ENCODE peak calls at places on chromosomes 7 and 10, in ten cellular contexts. R is fibroblast of the aortic adventitia, G is PC-3, L is astrocyte of the spinal cord, P is tibial artery, B is HCT116, X is lung, Z is BJ, S is fibroblast of pulmonary artery, T is neural progenitor cell. A is an unnamed sample.

GRCh38 chr10:33157108-33157507 is 177.4 kb downstream of the NRP1 start:
- DNase-seq in R (peak; percentile 80), G (peak; percentile 98), L (peak; percentile 63), P (no peak), B (no peak), X (no peak), Z (no peak), S (peak; percentile 86), T (no peak), A (no peak)

GRCh38 chr7:82975811-82976468 is 186.7 kb downstream of the PCLO start:
- DNase-seq in R (no peak), G (peak; percentile 11), L (no peak), P (no peak), B (no peak), X (no peak), Z (no peak), S (no peak), T (no peak), A (no peak)

GRCh38 chr10:131710142-131710861 is 190.5 kb upstream of the PPP2R2D start:
- DNase-seq in R (no peak), G (no peak), L (no peak), P (no peak), B (no peak), X (no peak), Z (no peak), S (no peak), T (no peak), A (no peak)

GRCh38 chr7:23308754-23309153 is 9.6 kb downstream of the MALSU1 start:
- DNase-seq in R (no peak), G (no peak), L (no peak), P (no peak), B (no peak), X (no peak), Z (no peak), S (no peak), T (no peak), A (no peak)

GRCh38 chr10:132411561-132412253 is 14.7 kb downstream of the PWWP2B start:
- DNase-seq in R (no peak), G (no peak), L (peak; percentile 34), P (no peak), B (no peak), X (no peak), Z (no peak), S (peak; percentile 18), T (no peak), A (peak; percentile 73)

GRCh38 chr10:22824984-22825383 is 102.9 kb upstream of the ARMC3 start:
- DNase-seq in R (peak; percentile 59), G (peak; percentile 81), L (peak; percentile 70), P (no peak), B (peak; percentile 96), X (no peak), Z (no peak), S (peak; percentile 44), T (no peak), A (no peak)

GRCh38 chr10:91887075-91887899 is 22.0 kb downstream of the FGFBP3 start:
- DNase-seq in R (peak; percentile 36), G (no peak), L (peak; percentile 51), P (peak; percentile 54), B (no peak), X (no peak), Z (no peak), S (peak; percentile 57), T (peak; percentile 96), A (no peak)

GRCh38 chr10:118496525-118496924 is 98.9 kb downstream of the PRLHR start:
- DNase-seq in R (no peak), G (no peak), L (no peak), P (no peak), B (no peak), X (no peak), Z (no peak), S (no peak), T (no peak), A (no peak)

GRCh38 chr10:102596506-102596971 is 47.7 kb upstream of the TRIM8 start:
- DNase-seq in R (peak; percentile 78), G (peak; percentile 68), L (peak; percentile 51), P (no peak), B (peak; percentile 57), X (no peak), Z (no peak), S (peak; percentile 78), T (peak; percentile 85), A (peak; percentile 76)

GRCh38 chr7:84669177-84669732 is 474.7 kb upstream of the SEMA3A start:
- DNase-seq in R (no peak), G (no peak), L (no peak), P (no peak), B (no peak), X (no peak), Z (no peak), S (peak; percentile 77), T (no peak), A (no peak)

GRCh38 chr10:103193107-103193819 is at the start of gene NT5C2:
- DNase-seq in R (peak; percentile 69), G (peak; percentile 73), L (peak; percentile 65), P (peak; percentile 66), B (peak; percentile 64), X (peak; percentile 83), Z (no peak), S (peak; percentile 74), T (peak; percentile 93), A (peak; percentile 79)

GRCh38 chr10:60842694-60843093 is 64.4 kb downstream of the CDK1 start:
- DNase-seq in R (no peak), G (no peak), L (no peak), P (no peak), B (no peak), X (no peak), Z (no peak), S (no peak), T (no peak), A (no peak)

GRCh38 chr10:132891994-132892393 is 50.4 kb downstream of the CFAP46 start:
- DNase-seq in R (peak; percentile 64), G (no peak), L (no peak), P (peak; percentile 7), B (no peak), X (no peak), Z (no peak), S (peak; percentile 46), T (no peak), A (no peak)

GRCh38 chr10:61663466-61663865 is 737 bp downstream of the CABCOCO1 start:
- DNase-seq in R (no peak), G (peak; percentile 52), L (no peak), P (no peak), B (no peak), X (no peak), Z (no peak), S (no peak), T (no peak), A (no peak)

GRCh38 chr7:90570373-90570959 is 25.7 kb upstream of the CDK14 start:
- DNase-seq in R (no peak), G (peak; percentile 18), L (no peak), P (no peak), B (no peak), X (no peak), Z (no peak), S (peak; percentile 33), T (no peak), A (no peak)

GRCh38 chr10:77185696-77186095 is 451.9 kb downstream of the KCNMA1 start:
- DNase-seq in R (no peak), G (no peak), L (no peak), P (no peak), B (no peak), X (no peak), Z (no peak), S (no peak), T (no peak), A (no peak)

GRCh38 chr7:99525713-99526440 is 21.4 kb downstream of the ZKSCAN5 start:
- DNase-seq in R (no peak), G (peak; percentile 42), L (no peak), P (no peak), B (peak; percentile 13), X (no peak), Z (no peak), S (peak; percentile 11), T (peak; percentile 17), A (peak; percentile 33)

DNA sequence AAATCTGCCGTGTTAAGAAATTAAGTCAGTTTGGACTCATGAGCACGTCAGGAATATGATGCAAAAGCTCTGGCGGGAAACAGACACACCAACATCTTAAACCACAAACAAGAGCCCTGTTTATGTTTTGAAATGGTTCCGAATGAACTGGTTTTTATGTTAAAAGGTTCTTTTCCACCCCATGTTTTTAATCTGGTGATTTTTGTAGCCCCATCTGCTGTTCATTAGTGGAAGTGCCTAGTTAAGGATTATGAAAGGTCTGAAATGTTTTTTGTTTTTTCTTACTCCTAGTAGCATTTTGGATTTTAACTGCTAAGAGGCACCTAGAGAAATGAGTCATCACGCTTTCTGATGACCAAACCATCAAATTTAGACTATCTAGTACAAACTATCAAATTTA is 404.1 kb upstream of the MKI67 start:
- DNase-seq in R (no peak), G (no peak), L (no peak), P (no peak), B (peak; percentile 15), X (no peak), Z (no peak), S (peak; percentile 3), T (no peak), A (no peak)
- TF ChIP-seq CTCF in R (peak; percentile 6), G (peak; percentile 54), L (peak; percentile 26), P (peak; percentile 29), B (peak; percentile 76), X (no peak), Z (no peak), S (peak; percentile 32), T (peak; percentile 75), A (peak; percentile 38)

GRCh38 chr7:96322373-96322695 is 436 bp upstream of the SLC25A13 start:
- DNase-seq in R (no peak), G (no peak), L (no peak), P (no peak), B (no peak), X (no peak), Z (no peak), S (no peak), T (no peak), A (no peak)
- H3K4me3 ChIP-seq in R (peak overlapping the region; percentile 81), G (peak overlapping the region; percentile 86), L (peak overlapping the region; percentile 76), P (peak overlapping the region; percentile 84), B (peak overlapping the region; percentile 77), X (peak overlapping the region; percentile 88), Z (peak overlapping the region; percentile 96), S (peak overlapping the region; percentile 82), T (peak overlapping the region; percentile 68), A (peak overlapping the region; percentile 91)

DNA sequence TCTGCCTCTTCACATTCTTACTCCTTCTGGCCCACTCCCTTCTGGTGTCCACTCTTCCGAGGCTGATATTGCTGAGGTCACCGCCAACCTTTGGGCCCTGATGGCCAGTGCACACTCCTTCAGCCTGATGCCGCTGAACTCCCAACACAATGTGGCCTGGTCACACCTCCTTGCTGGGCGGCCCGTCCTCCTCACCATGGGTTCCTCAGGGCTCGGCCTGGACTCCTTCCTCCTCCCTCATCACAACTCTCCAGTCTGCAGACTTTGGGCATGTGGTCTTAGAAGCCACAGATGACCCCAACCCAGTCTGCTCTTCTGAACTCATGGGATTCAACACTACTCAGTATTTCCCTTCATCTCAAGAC is 583.0 kb upstream of the MGMT start:
- DNase-seq in R (no peak), G (no peak), L (no peak), P (no peak), B (no peak), X (no peak), Z (no peak), S (no peak), T (no peak), A (no peak)
- TF ChIP-seq CTCF in R (no peak), G (no peak), L (no peak), P (no peak), B (no peak), X (no peak), Z (no peak), S (no peak), T (no peak), A (no peak)

GRCh38 chr7:87941138-87941537 is 7.1 kb downstream of the ADAM22 start:
- DNase-seq in R (no peak), G (peak; percentile 18), L (no peak), P (no peak), B (no peak), X (no peak), Z (no peak), S (no peak), T (no peak), A (no peak)
- H3K4me3 ChIP-seq in R (no peak overlapping the region), G (no peak overlapping the region), L (no peak overlapping the region), P (no peak overlapping the region), B (no peak overlapping the region), X (no peak overlapping the region), Z (no peak overlapping the region), S (no peak overlapping the region), T (no peak overlapping the region), A (no peak overlapping the region)

A was measured in WERI-Rb-1.